ENCODE peak calls at places on chromosomes 16 and 17, in seven cellular contexts. U is SK-N-SH, F is transverse colon, W is GM23338, H is suprapubic skin, E is stomach, M is sigmoid colon. A is an unnamed sample.

GRCh38 chr16:85398050-85398451 is 215.1 kb upstream of the GSE1 start:
- DNase-seq in U (no peak), F (no peak), W (no peak), H (no peak), E (no peak), M (peak; percentile 57), A (no peak)

GRCh38 chr17:77126519-77126918 is 14.2 kb upstream of the SEC14L1 start:
- DNase-seq in U (no peak), F (peak; percentile 44), W (no peak), H (peak; percentile 86), E (peak; percentile 83), M (no peak), A (no peak)

GRCh38 chr17:978110-979093 is 1.2 kb downstream of the NXN start:
- DNase-seq in U (peak; percentile 69), F (no peak), W (no peak), H (no peak), E (peak; percentile 32), M (peak; percentile 72), A (no peak)

GRCh38 chr17:75557075-75557851 is 30.3 kb upstream of the MYO15B start:
- DNase-seq in U (peak; percentile 83), F (peak; percentile 81), W (no peak), H (no peak), E (peak; percentile 95), M (no peak), A (peak; percentile 44)

GRCh38 chr16:84720180-84720579 is 20.4 kb downstream of the USP10 start:
- DNase-seq in U (peak; percentile 71), F (no peak), W (no peak), H (no peak), E (no peak), M (no peak), A (no peak)

GRCh38 chr17:17692353-17693252 is 11.3 kb downstream of the RAI1 start:
- DNase-seq in U (no peak), F (no peak), W (no peak), H (no peak), E (no peak), M (no peak), A (no peak)

GRCh38 chr17:63928172-63928666 is 3.9 kb downstream of the CD79B start:
- DNase-seq in U (peak; percentile 9), F (no peak), W (no peak), H (no peak), E (no peak), M (no peak), A (no peak)

GRCh38 chr17:54882950-54883349 is 17.7 kb upstream of the TOM1L1 start:
- DNase-seq in U (no peak), F (no peak), W (no peak), H (no peak), E (no peak), M (no peak), A (no peak)

DNA sequence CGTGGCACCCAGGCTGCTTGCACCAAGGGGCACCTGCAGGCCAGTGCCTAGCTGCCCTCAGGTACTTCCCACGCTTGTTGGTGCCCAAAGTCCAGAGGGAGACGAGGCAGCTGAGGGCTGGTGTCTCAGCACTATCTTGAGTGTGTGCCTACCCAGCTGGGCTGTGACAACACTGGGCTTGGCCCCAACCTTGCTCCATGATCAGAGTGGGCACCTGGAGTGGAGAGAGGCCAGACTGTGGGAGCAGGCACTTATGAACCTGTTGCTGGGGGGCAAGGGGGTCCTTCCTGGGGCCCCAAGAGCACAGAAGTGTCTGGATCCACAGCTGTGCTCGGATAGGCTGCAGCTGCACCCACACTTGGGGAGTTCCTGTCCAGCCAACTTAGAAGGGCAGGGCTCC is 314.7 kb downstream of the KCNJ2 start:
- DNase-seq in U (no peak), F (no peak), W (no peak), H (no peak), E (no peak), M (no peak), A (no peak)
- H3K27ac ChIP-seq in U (no peak overlapping the region), F (no peak overlapping the region), W (no peak overlapping the region), H (no peak overlapping the region), E (no peak overlapping the region), M (no peak overlapping the region), A (no peak overlapping the region)

DNA sequence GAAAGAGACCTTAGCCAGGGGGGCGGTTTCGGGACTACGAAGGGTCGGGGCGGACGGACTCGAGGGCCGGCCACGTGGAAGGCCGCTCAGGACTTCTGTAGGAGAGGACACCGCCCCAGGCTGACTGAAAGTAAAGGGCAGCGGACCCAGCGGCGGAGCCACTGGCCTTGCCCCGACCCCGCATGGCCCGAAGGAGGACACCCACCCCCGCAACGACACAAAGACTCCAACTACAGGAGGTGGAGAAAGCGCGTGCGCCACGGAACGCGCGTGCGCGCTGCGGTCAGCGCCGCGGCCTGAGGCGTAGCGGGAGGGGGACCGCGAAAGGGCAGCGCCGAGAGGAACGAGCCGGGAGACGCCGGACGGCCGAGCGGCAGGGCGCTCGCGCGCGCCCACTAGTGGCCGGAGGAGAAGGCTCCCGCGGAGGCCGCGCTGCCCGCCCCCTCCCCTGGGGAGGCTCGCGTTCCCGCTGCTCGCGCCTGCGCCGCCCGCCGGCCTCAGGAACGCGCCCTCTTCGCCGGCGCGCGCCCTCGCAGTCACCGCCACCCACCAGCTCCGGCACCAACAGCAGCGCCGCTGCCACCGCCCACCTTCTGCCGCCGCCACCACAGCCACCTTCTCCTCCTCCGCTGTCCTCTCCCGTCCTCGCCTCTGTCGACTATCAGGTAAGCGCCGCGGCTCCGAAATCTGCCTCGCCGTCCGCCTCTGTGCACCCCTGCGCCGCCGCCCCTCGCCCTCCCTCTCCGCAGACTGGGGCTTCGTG is at the start of gene MAPT:
- DNase-seq in U (peak; percentile 100), F (peak; percentile 88), W (peak; percentile 90), H (peak; percentile 85), E (peak; percentile 90), M (peak; percentile 95), A (peak; percentile 87)
- TF ChIP-seq POLR2AphosphoS5 in U (peak; percentile 62), F (no peak), W (peak; percentile 90), H (no peak), E (no peak), M (peak; percentile 45), A (peak; percentile 85)

GRCh38 chr17:62614142-62614541 is 13.3 kb upstream of the MRC2 start:
- DNase-seq in U (no peak), F (no peak), W (no peak), H (no peak), E (no peak), M (no peak), A (no peak)

GRCh38 chr17:62605588-62605987 is 21.9 kb upstream of the MRC2 start:
- DNase-seq in U (no peak), F (no peak), W (no peak), H (no peak), E (no peak), M (no peak), A (no peak)

GRCh38 chr17:62611767-62612166 is 15.7 kb upstream of the MRC2 start:
- DNase-seq in U (no peak), F (no peak), W (no peak), H (no peak), E (no peak), M (no peak), A (no peak)

GRCh38 chr17:62615503-62615902 is 12.0 kb upstream of the MRC2 start:
- DNase-seq in U (no peak), F (no peak), W (no peak), H (no peak), E (no peak), M (no peak), A (no peak)

GRCh38 chr17:62611308-62611707 is 16.2 kb upstream of the MRC2 start:
- DNase-seq in U (no peak), F (no peak), W (no peak), H (no peak), E (no peak), M (no peak), A (no peak)
- H3K27ac ChIP-seq in U (no peak overlapping the region), F (no peak overlapping the region), W (no peak overlapping the region), H (no peak overlapping the region), E (no peak overlapping the region), M (no peak overlapping the region), A (no peak overlapping the region)

GRCh38 chr16:30628628-30629342 is 18.6 kb upstream of the ZNF689 start:
- DNase-seq in U (peak; percentile 74), F (peak; percentile 93), W (peak; percentile 91), H (peak; percentile 90), E (peak; percentile 91), M (peak; percentile 91), A (peak; percentile 76)
- TF ChIP-seq POLR2AphosphoS5 in U (no peak), F (no peak), W (no peak), H (no peak), E (peak; percentile 7), M (no peak), A (peak; percentile 72)

DNA sequence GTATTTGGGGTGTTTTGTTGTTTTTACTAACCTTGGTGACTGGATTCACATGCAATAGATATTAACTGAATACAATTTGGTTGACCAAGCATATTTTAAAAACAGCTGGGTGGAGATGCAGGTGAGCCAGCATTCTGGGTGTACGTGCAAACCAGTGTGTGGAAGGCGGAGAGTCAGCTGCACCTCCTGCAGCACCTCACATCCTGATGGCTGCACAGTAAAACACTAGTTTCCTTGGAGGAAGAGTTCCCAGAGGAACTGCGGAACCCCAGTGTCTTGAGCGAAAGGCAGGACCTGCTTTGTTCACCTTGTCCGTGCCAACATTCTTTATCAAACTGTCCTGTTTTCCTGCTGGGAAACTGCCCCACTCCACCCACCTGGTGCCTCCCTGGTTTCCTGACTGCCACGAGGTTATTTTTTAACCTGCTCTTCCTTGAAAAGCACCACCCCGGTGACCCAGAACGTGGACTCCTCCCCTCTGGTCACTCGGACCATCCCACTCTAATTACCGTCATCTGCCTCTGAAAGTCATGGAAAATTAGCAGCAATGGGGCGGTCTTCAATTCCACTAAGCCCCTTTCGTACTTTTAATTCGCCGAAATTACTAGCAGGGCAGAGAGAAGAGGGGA is 1.0 kb upstream of the YPEL2 start:
- DNase-seq in U (no peak), F (peak; percentile 84), W (peak; percentile 40), H (peak; percentile 81), E (peak; percentile 77), M (peak; percentile 77), A (peak; percentile 11)
- H3K27ac ChIP-seq in U (peak overlapping the region; percentile 83), F (peak overlapping the region; percentile 98), W (no peak overlapping the region), H (peak overlapping the region; percentile 99), E (peak overlapping the region; percentile 94), M (peak overlapping the region; percentile 93), A (peak overlapping the region; percentile 88)